ENCODE peak calls at places on chromosomes 1 and 21, in eight cellular contexts. One of them, this sample, is unnamed.

GRCh38 chr1:28680141-28680540 is 11.6 kb downstream of the GMEB1 start:
- DNase-seq in dorsolateral prefrontal cortex: no peak
- DNase-seq in AG04450: no peak
- DNase-seq in fibroblast of the aortic adventitia: peak; percentile 48
- DNase-seq in HFF-Myc: no peak
- DNase-seq in endothelial cell: no peak
- DNase-seq in progenitor cell of endocrine pancreas: no peak
- DNase-seq in fibroblast of mammary gland: no peak
- DNase-seq in this sample: no peak

GRCh38 chr21:33208534-33208933 is 21.2 kb upstream of the IFNAR2 start:
- DNase-seq in endothelial cell: no peak
- DNase-seq in AG04450: no peak
- DNase-seq in fibroblast of the aortic adventitia: no peak
- DNase-seq in progenitor cell of endocrine pancreas: no peak
- DNase-seq in fibroblast of mammary gland: peak; percentile 11
- DNase-seq in dorsolateral prefrontal cortex: no peak
- DNase-seq in HFF-Myc: no peak
- DNase-seq in this sample: no peak

GRCh38 chr1:17596651-17597509 is 57.4 kb downstream of the ARHGEF10L start:
- DNase-seq in fibroblast of the aortic adventitia: no peak
- DNase-seq in fibroblast of mammary gland: no peak
- DNase-seq in progenitor cell of endocrine pancreas: no peak
- DNase-seq in endothelial cell: no peak
- DNase-seq in dorsolateral prefrontal cortex: no peak
- DNase-seq in AG04450: no peak
- DNase-seq in HFF-Myc: no peak
- DNase-seq in this sample: no peak

GRCh38 chr1:164950453-164951052 is 391.6 kb downstream of the PBX1 start:
- DNase-seq in endothelial cell: no peak
- DNase-seq in HFF-Myc: no peak
- DNase-seq in AG04450: no peak
- DNase-seq in dorsolateral prefrontal cortex: no peak
- DNase-seq in fibroblast of the aortic adventitia: peak; percentile 39
- DNase-seq in progenitor cell of endocrine pancreas: no peak
- DNase-seq in fibroblast of mammary gland: no peak
- DNase-seq in this sample: no peak

GRCh38 chr1:180533571-180533987 is 25.2 kb upstream of the OVAAL start:
- DNase-seq in HFF-Myc: no peak
- DNase-seq in dorsolateral prefrontal cortex: peak; percentile 60
- DNase-seq in fibroblast of the aortic adventitia: peak; percentile 73
- DNase-seq in progenitor cell of endocrine pancreas: peak; percentile 61
- DNase-seq in endothelial cell: peak; percentile 77
- DNase-seq in fibroblast of mammary gland: peak; percentile 62
- DNase-seq in AG04450: no peak
- DNase-seq in this sample: peak; percentile 42

GRCh38 chr1:45660336-45660735 is 26.0 kb downstream of the GPBP1L1 start:
- DNase-seq in progenitor cell of endocrine pancreas: no peak
- DNase-seq in dorsolateral prefrontal cortex: no peak
- DNase-seq in fibroblast of mammary gland: no peak
- DNase-seq in HFF-Myc: no peak
- DNase-seq in endothelial cell: no peak
- DNase-seq in fibroblast of the aortic adventitia: no peak
- DNase-seq in AG04450: no peak
- DNase-seq in this sample: no peak

GRCh38 chr1:205797122-205797521 is 15.9 kb downstream of the SLC41A1 start:
- DNase-seq in endothelial cell: no peak
- DNase-seq in dorsolateral prefrontal cortex: no peak
- DNase-seq in fibroblast of mammary gland: no peak
- DNase-seq in HFF-Myc: no peak
- DNase-seq in progenitor cell of endocrine pancreas: no peak
- DNase-seq in fibroblast of the aortic adventitia: no peak
- DNase-seq in AG04450: no peak
- DNase-seq in this sample: no peak

GRCh38 chr1:174135200-174135599 is 24.1 kb upstream of the RABGAP1L start:
- DNase-seq in HFF-Myc: no peak
- DNase-seq in fibroblast of the aortic adventitia: no peak
- DNase-seq in AG04450: no peak
- DNase-seq in progenitor cell of endocrine pancreas: no peak
- DNase-seq in fibroblast of mammary gland: peak; percentile 30
- DNase-seq in dorsolateral prefrontal cortex: no peak
- DNase-seq in endothelial cell: no peak
- DNase-seq in this sample: no peak

GRCh38 chr1:108503062-108503740 is 53.1 kb downstream of the NBPF6 start:
- DNase-seq in fibroblast of the aortic adventitia: peak; percentile 90
- DNase-seq in endothelial cell: no peak
- DNase-seq in progenitor cell of endocrine pancreas: no peak
- DNase-seq in AG04450: peak; percentile 6
- DNase-seq in dorsolateral prefrontal cortex: no peak
- DNase-seq in HFF-Myc: peak; percentile 46
- DNase-seq in fibroblast of mammary gland: peak; percentile 58
- DNase-seq in this sample: peak; percentile 78

GRCh38 chr1:57060451-57060850 is 94.6 kb upstream of the C8B start:
- DNase-seq in endothelial cell: no peak
- DNase-seq in progenitor cell of endocrine pancreas: no peak
- DNase-seq in AG04450: no peak
- DNase-seq in fibroblast of mammary gland: no peak
- DNase-seq in dorsolateral prefrontal cortex: no peak
- DNase-seq in fibroblast of the aortic adventitia: no peak
- DNase-seq in HFF-Myc: no peak
- DNase-seq in this sample: no peak

GRCh38 chr1:57058652-57059501 is 93.1 kb upstream of the C8B start:
- DNase-seq in endothelial cell: no peak
- DNase-seq in fibroblast of mammary gland: no peak
- DNase-seq in fibroblast of the aortic adventitia: no peak
- DNase-seq in dorsolateral prefrontal cortex: no peak
- DNase-seq in HFF-Myc: no peak
- DNase-seq in AG04450: no peak
- DNase-seq in progenitor cell of endocrine pancreas: no peak
- DNase-seq in this sample: no peak

GRCh38 chr1:57064379-57064778 is 98.6 kb upstream of the C8B start:
- DNase-seq in fibroblast of the aortic adventitia: no peak
- DNase-seq in endothelial cell: no peak
- DNase-seq in dorsolateral prefrontal cortex: no peak
- DNase-seq in fibroblast of mammary gland: no peak
- DNase-seq in HFF-Myc: no peak
- DNase-seq in progenitor cell of endocrine pancreas: no peak
- DNase-seq in AG04450: no peak
- DNase-seq in this sample: no peak

GRCh38 chr1:57063427-57063826 is 97.6 kb upstream of the C8B start:
- DNase-seq in dorsolateral prefrontal cortex: no peak
- DNase-seq in HFF-Myc: no peak
- DNase-seq in endothelial cell: no peak
- DNase-seq in fibroblast of mammary gland: no peak
- DNase-seq in progenitor cell of endocrine pancreas: no peak
- DNase-seq in fibroblast of the aortic adventitia: no peak
- DNase-seq in AG04450: no peak
- DNase-seq in this sample: no peak

DNA sequence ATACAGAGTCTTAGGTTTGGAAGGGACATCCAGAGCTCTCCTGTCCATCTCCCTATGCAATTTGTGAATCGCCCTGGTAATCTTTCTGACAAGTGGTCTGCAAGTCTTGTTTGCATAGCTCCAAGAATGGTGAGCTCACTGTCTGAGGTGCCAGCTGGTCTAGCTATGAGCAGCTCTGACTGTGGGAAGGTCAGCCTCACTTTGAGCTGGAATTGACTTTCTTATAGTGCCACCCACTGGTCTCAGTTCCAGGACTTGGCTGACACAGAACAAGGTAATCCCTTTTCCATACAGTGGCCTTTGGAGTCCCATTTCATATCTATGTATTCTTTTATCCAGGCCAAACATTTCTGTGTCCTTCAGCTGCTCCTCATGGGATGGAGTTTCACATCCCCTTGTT is 95.6 kb upstream of the C8B start:
- DNase-seq in dorsolateral prefrontal cortex: no peak
- DNase-seq in fibroblast of the aortic adventitia: peak; percentile 53
- DNase-seq in progenitor cell of endocrine pancreas: no peak
- DNase-seq in AG04450: no peak
- DNase-seq in HFF-Myc: peak; percentile 4
- DNase-seq in fibroblast of mammary gland: peak; percentile 42
- DNase-seq in endothelial cell: no peak
- DNase-seq in this sample: peak; percentile 65
- TF ChIP-seq CTCF in dorsolateral prefrontal cortex: peak; percentile 27
- TF ChIP-seq CTCF in fibroblast of the aortic adventitia: no peak
- TF ChIP-seq CTCF in progenitor cell of endocrine pancreas: no peak
- TF ChIP-seq CTCF in AG04450: no peak
- TF ChIP-seq CTCF in HFF-Myc: no peak
- TF ChIP-seq CTCF in fibroblast of mammary gland: no peak
- TF ChIP-seq CTCF in endothelial cell: no peak
- TF ChIP-seq CTCF in this sample: peak; percentile 52

DNA sequence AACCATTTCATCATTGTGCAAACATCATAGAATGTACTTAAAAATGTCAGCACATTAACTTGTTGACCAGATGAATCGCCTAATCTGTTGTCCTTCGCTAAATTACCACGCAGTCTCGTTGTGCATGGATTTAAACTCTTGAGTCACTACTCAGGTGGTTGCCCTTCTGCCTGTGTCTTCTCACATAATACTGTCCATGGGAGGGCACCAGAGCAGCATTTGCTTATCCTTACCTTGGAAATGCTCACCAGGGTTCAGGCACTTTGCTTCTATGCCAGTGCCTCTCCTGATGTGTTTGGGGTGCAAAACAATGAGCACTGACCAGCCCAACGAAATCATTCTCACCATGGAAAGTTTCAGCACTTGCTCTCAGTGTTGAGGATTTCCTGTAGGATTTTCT is 559.9 kb downstream of the RWDD3 start:
- DNase-seq in HFF-Myc: no peak
- DNase-seq in fibroblast of the aortic adventitia: no peak
- DNase-seq in endothelial cell: no peak
- DNase-seq in progenitor cell of endocrine pancreas: no peak
- DNase-seq in fibroblast of mammary gland: peak; percentile 3
- DNase-seq in dorsolateral prefrontal cortex: no peak
- DNase-seq in AG04450: no peak
- DNase-seq in this sample: no peak
- TF ChIP-seq CTCF in HFF-Myc: no peak
- TF ChIP-seq CTCF in fibroblast of the aortic adventitia: no peak
- TF ChIP-seq CTCF in endothelial cell: no peak
- TF ChIP-seq CTCF in progenitor cell of endocrine pancreas: peak; percentile 35
- TF ChIP-seq CTCF in fibroblast of mammary gland: peak; percentile 10
- TF ChIP-seq CTCF in dorsolateral prefrontal cortex: no peak
- TF ChIP-seq CTCF in AG04450: peak; percentile 22
- TF ChIP-seq CTCF in this sample: no peak

DNA sequence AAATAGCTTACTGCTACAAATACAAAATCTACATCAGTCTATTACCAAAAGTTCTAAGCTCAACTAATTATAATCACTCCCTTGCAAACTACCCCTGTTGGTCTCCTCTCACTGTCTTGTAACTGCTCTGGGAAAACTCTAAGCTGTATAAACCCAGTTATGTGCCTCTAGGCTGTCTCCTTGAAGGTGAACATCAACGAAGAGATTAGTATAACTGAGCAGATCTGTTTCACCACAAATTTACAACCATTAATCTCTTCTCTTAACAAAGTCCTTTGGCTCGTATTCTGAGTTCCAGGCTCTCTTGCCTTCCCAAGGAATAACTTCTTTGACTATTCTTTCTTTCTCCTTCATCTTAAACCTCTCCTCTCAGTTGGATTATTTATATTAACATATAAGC is 84.4 kb upstream of the PRMT6 start:
- DNase-seq in fibroblast of mammary gland: no peak
- DNase-seq in dorsolateral prefrontal cortex: no peak
- DNase-seq in HFF-Myc: no peak
- DNase-seq in fibroblast of the aortic adventitia: no peak
- DNase-seq in AG04450: no peak
- DNase-seq in endothelial cell: no peak
- DNase-seq in progenitor cell of endocrine pancreas: no peak
- DNase-seq in this sample: no peak
- TF ChIP-seq CTCF in fibroblast of mammary gland: no peak
- TF ChIP-seq CTCF in dorsolateral prefrontal cortex: no peak
- TF ChIP-seq CTCF in HFF-Myc: no peak
- TF ChIP-seq CTCF in fibroblast of the aortic adventitia: no peak
- TF ChIP-seq CTCF in AG04450: no peak
- TF ChIP-seq CTCF in endothelial cell: no peak
- TF ChIP-seq CTCF in progenitor cell of endocrine pancreas: no peak
- TF ChIP-seq CTCF in this sample: no peak

DNA sequence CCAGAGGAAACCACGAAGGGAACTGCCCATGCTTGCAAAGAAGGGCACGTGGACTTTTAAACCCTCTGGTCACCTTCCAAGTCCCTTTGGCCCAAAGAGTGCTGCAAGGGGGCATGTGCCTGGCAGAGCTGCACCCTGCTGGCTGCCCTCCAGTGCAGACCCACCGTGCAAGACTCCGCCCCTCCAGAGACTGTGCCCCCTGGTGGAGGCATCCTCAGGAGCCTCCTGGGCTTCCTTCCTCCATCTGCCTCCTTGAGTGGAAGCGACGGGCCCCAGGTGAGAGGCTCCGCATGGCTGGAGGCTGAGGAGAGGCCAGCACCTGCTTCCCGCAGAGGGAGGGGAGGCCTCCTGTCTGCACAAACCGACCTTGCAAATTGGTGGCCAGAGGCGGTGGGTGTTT is 100.7 kb downstream of the CRYAA start:
- DNase-seq in progenitor cell of endocrine pancreas: no peak
- DNase-seq in fibroblast of the aortic adventitia: no peak
- DNase-seq in fibroblast of mammary gland: no peak
- DNase-seq in dorsolateral prefrontal cortex: no peak
- DNase-seq in endothelial cell: peak; percentile 36
- DNase-seq in AG04450: no peak
- DNase-seq in HFF-Myc: no peak
- DNase-seq in this sample: no peak
- TF ChIP-seq CTCF in progenitor cell of endocrine pancreas: peak; percentile 33
- TF ChIP-seq CTCF in fibroblast of the aortic adventitia: no peak
- TF ChIP-seq CTCF in fibroblast of mammary gland: peak; percentile 17
- TF ChIP-seq CTCF in dorsolateral prefrontal cortex: no peak
- TF ChIP-seq CTCF in endothelial cell: no peak
- TF ChIP-seq CTCF in AG04450: peak; percentile 22
- TF ChIP-seq CTCF in HFF-Myc: peak; percentile 39
- TF ChIP-seq CTCF in this sample: peak; percentile 49

GRCh38 chr1:214552174-214552608 is 789 bp upstream of the PTPN14 start:
- DNase-seq in AG04450: no peak
- DNase-seq in fibroblast of mammary gland: peak; percentile 66
- DNase-seq in fibroblast of the aortic adventitia: peak; percentile 81
- DNase-seq in dorsolateral prefrontal cortex: peak; percentile 18
- DNase-seq in endothelial cell: peak; percentile 55
- DNase-seq in HFF-Myc: peak; percentile 58
- DNase-seq in progenitor cell of endocrine pancreas: peak; percentile 49
- DNase-seq in this sample: peak; percentile 66

GRCh38 chr1:214551052-214551435 is 358 bp downstream of the PTPN14 start:
- DNase-seq in HFF-Myc: no peak
- DNase-seq in AG04450: no peak
- DNase-seq in dorsolateral prefrontal cortex: no peak
- DNase-seq in fibroblast of the aortic adventitia: no peak
- DNase-seq in progenitor cell of endocrine pancreas: peak; percentile 57
- DNase-seq in fibroblast of mammary gland: no peak
- DNase-seq in endothelial cell: no peak
- DNase-seq in this sample: no peak

GRCh38 chr1:214550339-214551051 is 907 bp downstream of the PTPN14 start:
- DNase-seq in fibroblast of mammary gland: no peak
- DNase-seq in AG04450: no peak
- DNase-seq in fibroblast of the aortic adventitia: no peak
- DNase-seq in progenitor cell of endocrine pancreas: no peak
- DNase-seq in endothelial cell: no peak
- DNase-seq in HFF-Myc: no peak
- DNase-seq in dorsolateral prefrontal cortex: no peak
- DNase-seq in this sample: no peak

GRCh38 chr1:214553142-214553710 is 1.8 kb upstream of the PTPN14 start:
- DNase-seq in fibroblast of mammary gland: no peak
- DNase-seq in fibroblast of the aortic adventitia: no peak
- DNase-seq in endothelial cell: no peak
- DNase-seq in dorsolateral prefrontal cortex: no peak
- DNase-seq in progenitor cell of endocrine pancreas: no peak
- DNase-seq in HFF-Myc: no peak
- DNase-seq in AG04450: no peak
- DNase-seq in this sample: no peak

GRCh38 chr1:214551436-214552173 is at the start of gene PTPN14:
- DNase-seq in AG04450: peak; percentile 87
- DNase-seq in HFF-Myc: peak; percentile 72
- DNase-seq in fibroblast of the aortic adventitia: peak; percentile 93
- DNase-seq in fibroblast of mammary gland: peak; percentile 89
- DNase-seq in dorsolateral prefrontal cortex: peak; percentile 56
- DNase-seq in progenitor cell of endocrine pancreas: peak; percentile 85
- DNase-seq in endothelial cell: peak; percentile 92
- DNase-seq in this sample: peak; percentile 95
- TF ChIP-seq CTCF in AG04450: peak; percentile 51
- TF ChIP-seq CTCF in HFF-Myc: peak; percentile 24
- TF ChIP-seq CTCF in fibroblast of the aortic adventitia: peak; percentile 61
- TF ChIP-seq CTCF in fibroblast of mammary gland: peak; percentile 36
- TF ChIP-seq CTCF in dorsolateral prefrontal cortex: no peak
- TF ChIP-seq CTCF in progenitor cell of endocrine pancreas: peak; percentile 50
- TF ChIP-seq CTCF in endothelial cell: no peak
- TF ChIP-seq CTCF in this sample: peak; percentile 42